ENCODE peak calls at places on chromosomes 6 and 20, in eight cellular contexts. F is AG20443; V is MM.1S; Q is astrocyte of the cerebellum; Z is EL; R is kidney; C is activated naive CD4-positive, alpha-beta T cell; W is NCI-H1105 treated with DMSO at 0.1 percent for 48 hours. P is an unnamed sample.

GRCh38 chr6:157221049-157221816 is 102.1 kb downstream of the TMEM242 start:
- DNase-seq in R (peak; percentile 94), Q (no peak), C (peak; percentile 67), F (peak; percentile 97), W (peak; percentile 91), Z (peak; percentile 76), V (peak; percentile 47), P (peak; percentile 96)

GRCh38 chr20:1440024-1440423 is 26.6 kb downstream of the NSFL1C start:
- DNase-seq in V (no peak), F (peak; percentile 30), C (no peak), R (no peak), Q (no peak), W (no peak), Z (peak; percentile 36), P (no peak)

GRCh38 chr6:169640983-169641382 is 60.8 kb downstream of the WDR27 start:
- DNase-seq in R (no peak), C (no peak), Z (no peak), F (no peak), Q (no peak), W (no peak), V (no peak), P (no peak)

GRCh38 chr6:41502607-41503434 is 43.4 kb upstream of the FOXP4 start:
- DNase-seq in F (no peak), Z (no peak), V (no peak), R (peak; percentile 84), Q (no peak), C (no peak), W (no peak), P (no peak)

GRCh38 chr6:169974663-169975062 is 223.2 kb downstream of the ERMARD start:
- DNase-seq in F (no peak), Z (no peak), W (no peak), R (peak; percentile 45), C (no peak), V (no peak), Q (no peak), P (no peak)

GRCh38 chr6:23282243-23283021 is 713.1 kb downstream of the HDGFL1 start:
- DNase-seq in V (no peak), W (no peak), F (no peak), R (no peak), C (no peak), Q (no peak), Z (no peak), P (no peak)

GRCh38 chr6:137928286-137928685 is 61.2 kb downstream of the TNFAIP3 start:
- DNase-seq in Q (no peak), R (no peak), W (no peak), C (no peak), Z (no peak), V (peak; percentile 59), F (no peak), P (no peak)

GRCh38 chr20:62063601-62063980 is 2.1 kb downstream of the TAF4 start:
- DNase-seq in F (no peak), Q (no peak), W (no peak), R (no peak), Z (no peak), C (no peak), V (no peak), P (no peak)

GRCh38 chr20:59772373-59772705 is 161.1 kb downstream of the SYCP2 start:
- DNase-seq in Z (no peak), F (no peak), W (no peak), V (no peak), C (no peak), Q (no peak), R (no peak), P (no peak)